ENCODE peak calls at places on chromosomes 16 and 17, in ten cellular contexts. N, W, Q, V, B, G, K, S, P and C are unnamed samples.

GRCh38 chr17:81097943-81098308 is 63.0 kb downstream of the BAIAP2 start:
- DNase-seq in N (peak; percentile 14), W (peak; percentile 61), Q (no peak), V (no peak), B (peak; percentile 42), G (no peak), K (peak; percentile 32), S (peak; percentile 58), P (peak; percentile 5), C (no peak)

GRCh38 chr17:74949455-74950115 is 13.9 kb downstream of the OTOP3 start:
- DNase-seq in N (no peak), W (no peak), Q (no peak), V (no peak), B (no peak), G (no peak), K (no peak), S (no peak), P (no peak), C (no peak)

GRCh38 chr16:86171329-86171728 is 272.4 kb downstream of the IRF8 start:
- DNase-seq in N (peak; percentile 15), W (no peak), Q (no peak), V (no peak), B (peak; percentile 11), G (no peak), K (no peak), S (no peak), P (peak; percentile 60), C (no peak)

GRCh38 chr17:1110844-1111598 is 68.8 kb downstream of the ABR start:
- DNase-seq in N (peak; percentile 71), W (peak; percentile 87), Q (peak; percentile 70), V (no peak), B (peak; percentile 67), G (no peak), K (peak; percentile 92), S (peak; percentile 82), P (peak; percentile 76), C (no peak)

GRCh38 chr17:31096106-31096436 is 1.3 kb downstream of the NF1 start:
- DNase-seq in N (peak; percentile 37), W (no peak), Q (no peak), V (no peak), B (no peak), G (no peak), K (peak; percentile 28), S (no peak), P (peak; percentile 38), C (no peak)

GRCh38 chr17:72142614-72143013 is 21.8 kb downstream of the SOX9 start:
- DNase-seq in N (no peak), W (no peak), Q (no peak), V (no peak), B (no peak), G (no peak), K (no peak), S (no peak), P (no peak), C (no peak)

GRCh38 chr16:86823895-86824671 is 245.7 kb downstream of the FOXL1 start:
- DNase-seq in N (peak; percentile 36), W (no peak), Q (peak; percentile 73), V (no peak), B (peak; percentile 7), G (no peak), K (peak; percentile 98), S (no peak), P (peak; percentile 76), C (no peak)

GRCh38 chr17:6756425-6757012 is 673 bp downstream of the XAF1 start:
- DNase-seq in N (no peak), W (no peak), Q (no peak), V (no peak), B (no peak), G (no peak), K (no peak), S (no peak), P (no peak), C (no peak)

GRCh38 chr17:32486701-32487459 is at the start of gene CDK5R1:
- DNase-seq in N (peak; percentile 72), W (no peak), Q (no peak), V (peak; percentile 53), B (peak; percentile 58), G (peak; percentile 79), K (peak; percentile 62), S (peak; percentile 85), P (peak; percentile 12), C (peak; percentile 73)

GRCh38 chr16:3182608-3183444 is 5.2 kb upstream of the OR1F1 start:
- DNase-seq in N (peak; percentile 47), W (no peak), Q (no peak), V (no peak), B (peak; percentile 46), G (peak; percentile 78), K (peak; percentile 39), S (no peak), P (peak; percentile 46), C (no peak)
- TF ChIP-seq CTCF in N (no peak), W (peak; percentile 57), Q (peak; percentile 83), V (no peak), B (peak; percentile 26), G (no peak), K (peak; percentile 45), S (no peak), P (peak; percentile 19), C (no peak)

DNA sequence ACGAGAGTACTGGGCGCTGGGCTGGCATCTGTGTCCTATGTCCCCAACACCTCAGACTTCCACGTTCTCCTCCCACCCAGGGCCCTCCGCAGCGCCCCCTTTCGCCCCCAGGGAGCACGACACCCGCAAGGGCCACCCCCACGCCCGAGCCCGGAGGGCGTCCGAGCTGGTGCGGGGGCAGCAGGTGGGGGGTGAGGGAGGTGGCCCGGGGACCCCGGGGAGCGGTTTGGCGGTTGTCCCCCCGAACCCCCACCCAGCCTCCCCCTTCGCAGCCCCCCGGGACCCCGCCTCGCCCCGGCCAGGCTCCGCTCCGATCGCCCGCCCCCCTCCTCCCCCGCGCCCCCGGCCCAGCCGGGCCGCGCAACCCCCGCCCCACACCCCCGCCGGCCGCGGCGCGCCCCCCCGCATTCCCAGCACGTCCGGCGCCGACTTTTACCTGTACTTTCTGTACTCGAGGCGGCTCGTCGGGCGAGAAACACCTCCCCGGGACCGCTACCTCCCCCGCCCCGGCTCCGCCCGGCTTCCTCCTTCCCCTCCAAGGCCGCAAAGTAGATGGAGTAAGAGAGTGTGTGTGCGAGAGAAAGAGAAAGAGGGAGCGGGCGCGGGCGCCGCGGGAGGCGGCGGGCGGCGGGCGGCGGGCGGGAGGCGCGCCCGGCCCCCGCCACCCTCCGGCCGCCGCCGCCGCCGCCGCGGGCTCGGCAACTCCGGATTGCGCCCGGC is 897 bp downstream of the CDYL2 start:
- DNase-seq in N (peak; percentile 13), W (no peak), Q (no peak), V (peak; percentile 21), B (peak; percentile 13), G (peak; percentile 61), K (no peak), S (peak; percentile 59), P (no peak), C (peak; percentile 33)
- TF ChIP-seq CTCF in N (peak; percentile 64), W (no peak), Q (peak; percentile 41), V (peak; percentile 63), B (peak; percentile 54), G (peak; percentile 83), K (peak; percentile 75), S (peak; percentile 23), P (peak; percentile 46), C (peak; percentile 75)

GRCh38 chr17:44745301-44745700 is 13.5 kb upstream of the ADAM11 start:
- DNase-seq in N (no peak), W (no peak), Q (no peak), V (no peak), B (no peak), G (no peak), K (no peak), S (no peak), P (no peak), C (no peak)
- TF ChIP-seq CTCF in N (no peak), W (no peak), Q (no peak), V (peak; percentile 12), B (no peak), G (no peak), K (no peak), S (no peak), P (no peak), C (no peak)

DNA sequence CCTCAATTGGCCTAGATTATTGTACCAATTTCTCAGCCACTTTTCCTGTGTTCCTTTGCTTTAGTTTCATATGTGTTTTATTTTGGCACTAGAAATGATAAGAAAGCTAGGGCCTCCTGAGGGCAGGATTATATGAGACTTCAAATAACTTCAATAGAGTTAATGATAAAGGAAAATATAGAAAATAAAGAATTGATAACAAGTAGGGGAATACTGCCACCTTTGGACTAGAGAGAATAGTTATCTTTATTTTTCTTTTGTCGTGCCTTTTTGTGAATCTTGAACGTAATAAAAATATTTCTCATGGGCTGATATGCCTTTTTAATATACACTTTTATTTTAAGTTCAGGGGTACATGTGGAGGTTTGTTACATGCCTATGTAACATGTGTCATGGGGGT is 29.3 kb upstream of the RBL2 start:
- DNase-seq in N (no peak), W (no peak), Q (no peak), V (no peak), B (no peak), G (no peak), K (no peak), S (no peak), P (peak; percentile 2), C (no peak)
- TF ChIP-seq CTCF in N (peak; percentile 13), W (peak; percentile 59), Q (peak; percentile 22), V (peak; percentile 46), B (peak; percentile 22), G (no peak), K (no peak), S (no peak), P (peak; percentile 1), C (no peak)